ENCODE peak calls at places on chromosomes 11 and 22, in four cellular contexts. B is K562, W is GM12891, J is HepG2. D is an unnamed sample.

GRCh38 chr11:44032304-44033085 is 15.3 kb upstream of the ACCSL start:
- DNase-seq in W (no peak), B (no peak), J (no peak), D (no peak)

GRCh38 chr22:24207264-24208011 is 26.2 kb downstream of the SUSD2 start:
- DNase-seq in W (no peak), J (no peak), B (no peak), D (no peak)

GRCh38 chr11:3007404-3008010 is 15.4 kb upstream of the NAP1L4 start:
- DNase-seq in J (no peak), B (no peak), W (no peak), D (no peak)

GRCh38 chr11:30992513-30992849 is 377.1 kb downstream of the DCDC1 start:
- DNase-seq in W (no peak), J (peak; percentile 43), B (no peak), D (no peak)

GRCh38 chr11:130813196-130813595 is 103.1 kb downstream of the SNX19 start:
- DNase-seq in W (no peak), J (no peak), B (no peak), D (no peak)

GRCh38 chr22:23070418-23071162 is at the start of gene GNAZ:
- DNase-seq in J (no peak), W (peak; percentile 59), B (peak; percentile 87), D (no peak)

GRCh38 chr11:134429104-134429503 is 17.1 kb upstream of the B3GAT1 start:
- DNase-seq in W (no peak), J (no peak), B (no peak), D (no peak)

GRCh38 chr11:80860632-80861031 is 1419.8 kb upstream of the TENM4 start:
- DNase-seq in B (no peak), J (no peak), W (no peak), D (no peak)

GRCh38 chr11:102883132-102883531 is 8.3 kb upstream of the MMP12 start:
- DNase-seq in J (no peak), B (no peak), W (no peak), D (no peak)

GRCh38 chr22:33492210-33492651 is 428.0 kb downstream of the LARGE1 start:
- DNase-seq in B (no peak), W (no peak), J (peak; percentile 23), D (no peak)

GRCh38 chr11:68273056-68273738 is 1.4 kb upstream of the C11orf24 start:
- DNase-seq in W (no peak), B (no peak), J (no peak), D (no peak)

GRCh38 chr22:35540600-35541253 is at the start of gene RASD2:
- DNase-seq in B (peak; percentile 26), W (peak; percentile 45), J (no peak), D (no peak)

GRCh38 chr11:13313005-13313819 is 35.6 kb downstream of the BMAL1 start:
- DNase-seq in W (no peak), B (no peak), J (no peak), D (no peak)

GRCh38 chr22:39117585-39118191 is 20.6 kb downstream of the APOBEC3H start:
- DNase-seq in J (peak; percentile 60), B (peak; percentile 33), W (no peak), D (peak; percentile 38)

GRCh38 chr11:86013718-86014117 is 55.2 kb downstream of the PICALM start:
- DNase-seq in B (no peak), W (no peak), J (no peak), D (no peak)

GRCh38 chr11:9607511-9607899 is 34.0 kb downstream of the WEE1 start:
- DNase-seq in J (peak; percentile 50), B (no peak), W (no peak), D (no peak)

GRCh38 chr11:116394022-116394421 is 378.8 kb downstream of the BUD13 start:
- DNase-seq in W (no peak), J (no peak), B (no peak), D (no peak)

GRCh38 chr11:117879516-117880480 is 3.3 kb upstream of the FXYD6 start:
- DNase-seq in J (no peak), W (no peak), B (no peak), D (no peak)

GRCh38 chr11:95715777-95716241 is 73.8 kb downstream of the FAM76B start:
- DNase-seq in B (no peak), J (peak; percentile 3), W (no peak), D (no peak)

GRCh38 chr22:46557736-46558480 is 20.5 kb upstream of the CELSR1 start:
- DNase-seq in B (no peak), W (no peak), J (no peak), D (no peak)

GRCh38 chr11:94272738-94273313 is 31.6 kb upstream of the IZUMO1R start:
- DNase-seq in B (no peak), J (no peak), W (no peak), D (no peak)

GRCh38 chr22:50691521-50691920 is 18.9 kb downstream of the SHANK3 start:
- DNase-seq in W (no peak), B (peak; percentile 25), J (peak; percentile 33), D (no peak)

GRCh38 chr11:60978546-60979380 is 7.3 kb downstream of the CD6 start:
- DNase-seq in J (no peak), W (no peak), B (no peak), D (no peak)

GRCh38 chr22:36220457-36220921 is 18.8 kb downstream of the APOL2 start:
- DNase-seq in J (no peak), B (no peak), W (no peak), D (no peak)

GRCh38 chr11:36598051-36598450 is at the start of gene RAG2:
- DNase-seq in B (no peak), W (no peak), J (no peak), D (no peak)

GRCh38 chr11:3057069-3057963 is at the start of gene CARS1:
- DNase-seq in J (peak; percentile 91), B (peak; percentile 94), W (peak; percentile 98), D (peak; percentile 96)

GRCh38 chr11:94553938-94554337 is 10.2 kb downstream of the FUT4 start:
- DNase-seq in J (no peak), B (peak; percentile 16), W (no peak), D (no peak)

GRCh38 chr22:17912942-17913704 is 111.2 kb downstream of the MICAL3 start:
- DNase-seq in B (no peak), W (no peak), J (no peak), D (no peak)

GRCh38 chr11:3840870-3841425 is at the start of gene RHOG:
- DNase-seq in W (peak; percentile 84), B (peak; percentile 93), J (peak; percentile 35), D (peak; percentile 83)

GRCh38 chr11:2259466-2259830 is 10.9 kb downstream of the ASCL2 start:
- DNase-seq in B (no peak), W (no peak), J (no peak), D (no peak)

GRCh38 chr11:18192988-18193387 is 20.4 kb downstream of the MRGPRX4 start:
- DNase-seq in B (no peak), W (no peak), J (no peak), D (no peak)

GRCh38 chr11:122843281-122844150 is 5.2 kb downstream of the CRTAM start:
- DNase-seq in B (no peak), W (peak; percentile 19), J (peak; percentile 81), D (no peak)

GRCh38 chr22:27541831-27542230 is 259.7 kb downstream of the MN1 start:
- DNase-seq in J (no peak), B (no peak), W (no peak), D (no peak)

GRCh38 chr22:24289781-24290181 is 19.1 kb downstream of the SPECC1L start:
- DNase-seq in W (no peak), J (no peak), B (peak; percentile 34), D (no peak)

GRCh38 chr11:9533736-9534473 is 39.6 kb upstream of the WEE1 start:
- DNase-seq in W (no peak), J (no peak), B (no peak), D (no peak)

DNA sequence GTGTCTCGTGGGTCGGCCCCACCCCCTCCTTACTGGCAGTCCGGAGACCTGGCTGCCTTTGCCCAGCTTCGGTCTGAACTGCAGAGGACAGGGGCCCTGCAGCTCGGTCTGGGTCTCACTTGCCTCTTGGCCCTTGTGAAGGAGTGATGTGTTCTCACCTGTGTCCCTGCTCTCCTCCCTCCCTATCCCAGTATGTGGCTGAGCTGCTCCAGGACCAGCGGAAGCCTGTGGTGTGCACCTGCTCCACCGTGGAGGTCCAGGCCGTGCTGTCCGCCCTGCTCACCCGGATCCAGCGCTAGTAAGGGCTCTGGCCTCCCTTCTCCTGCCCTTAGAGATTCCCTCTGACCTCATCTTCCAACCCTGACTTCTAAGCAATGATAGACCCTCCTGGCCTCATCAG is 35.7 kb upstream of the RAB1B start:
- DNase-seq in J (no peak), W (no peak), B (no peak), D (no peak)
- TF ChIP-seq POLR2AphosphoS5 in J (no peak), W (no peak), B (no peak), D (no peak)

GRCh38 chr22:29872145-29872893 is 10.7 kb upstream of the MTMR3 start:
- DNase-seq in W (no peak), B (no peak), J (no peak), D (no peak)
- TF ChIP-seq TAF1 in W (no peak), B (no peak), J (no peak), D (no peak)

GRCh38 chr11:74055938-74056337 is 47.1 kb upstream of the UCP3 start:
- DNase-seq in J (peak; percentile 40), W (no peak), B (no peak), D (no peak)
- TF ChIP-seq POLR2A in J (no peak), W (no peak), B (no peak), D (no peak)

GRCh38 chr11:73866586-73866996 is 10.1 kb downstream of the COA4 start:
- DNase-seq in B (no peak), W (no peak), J (peak; percentile 52), D (no peak)
- TF ChIP-seq POLR2AphosphoS5 in B (no peak), W (no peak), J (no peak), D (no peak)

GRCh38 chr11:129364143-129364654 is 11.4 kb upstream of the BARX2 start:
- DNase-seq in W (no peak), B (peak; percentile 70), J (peak; percentile 80), D (peak; percentile 18)
- TF ChIP-seq TAF1 in W (no peak), B (no peak), J (no peak), D (no peak)

GRCh38 chr11:46346886-46347636 is at the start of gene DGKZ:
- DNase-seq in B (peak; percentile 97), W (peak; percentile 90), J (peak; percentile 66), D (peak; percentile 92)

GRCh38 chr11:46343520-46343919 is 3.7 kb upstream of the DGKZ start:
- DNase-seq in J (peak; percentile 50), W (no peak), B (no peak), D (no peak)

GRCh38 chr11:46345881-46346484 is 1.3 kb upstream of the DGKZ start:
- DNase-seq in W (no peak), B (no peak), J (no peak), D (no peak)

GRCh38 chr11:46347637-46348311 is 511 bp downstream of the DGKZ start:
- DNase-seq in W (no peak), J (no peak), B (peak; percentile 49), D (no peak)

DNA sequence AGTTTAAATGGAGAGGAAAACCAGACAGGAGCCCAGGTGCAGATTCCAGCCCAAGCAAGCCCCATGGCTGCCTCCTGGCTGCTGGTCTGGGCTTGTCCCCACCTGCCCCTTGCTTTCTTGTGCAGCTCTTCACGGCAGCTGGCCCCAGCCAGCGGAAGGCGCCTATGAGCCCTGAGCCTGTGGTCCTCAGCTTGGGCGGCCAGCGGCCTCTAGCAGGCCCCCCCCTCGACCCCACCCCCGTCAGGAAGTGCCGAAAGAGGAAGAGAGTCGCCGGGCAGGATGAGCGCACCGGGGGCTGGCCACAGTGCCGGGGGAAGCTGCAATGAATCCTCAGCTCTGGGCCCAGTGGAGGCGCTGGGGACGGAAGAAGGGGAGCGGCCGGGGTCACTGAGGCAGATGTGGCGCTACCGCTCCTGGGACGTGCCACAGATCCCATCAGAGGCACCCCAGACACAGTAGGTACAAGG is 2.1 kb upstream of the DGKZ start:
- DNase-seq in B (no peak), W (peak; percentile 42), J (no peak), D (no peak)
- TF ChIP-seq POLR2A in B (no peak), W (no peak), J (no peak), D (no peak)

D was measured in GM12892.